ENCODE peak calls at places on chromosomes 12 and 14, in five cellular contexts. N, Q, R, G and T are unnamed samples.

GRCh38 chr12:128178971-128179370 is 88.0 kb upstream of the TMEM132C start:
- DNase-seq in N (no peak), Q (no peak), R (no peak), G (no peak), T (no peak)

GRCh38 chr12:116662612-116663144 is 75.2 kb downstream of the SPRING1 start:
- DNase-seq in N (no peak), Q (peak), R (peak), G (no peak), T (peak)

GRCh38 chr14:53670701-53671100 is 285.9 kb downstream of the BMP4 start:
- DNase-seq in N (no peak), Q (no peak), R (no peak), G (peak), T (peak)

GRCh38 chr12:64814432-64814831 is 10.0 kb upstream of the TBC1D30 start:
- DNase-seq in N (no peak), Q (no peak), R (no peak), G (no peak), T (no peak)

GRCh38 chr12:24875014-24875413 is 73.9 kb downstream of the BCAT1 start:
- DNase-seq in N (no peak), Q (no peak), R (no peak), G (no peak), T (no peak)

GRCh38 chr12:101823039-101823438 is 7.7 kb downstream of the GNPTAB start:
- DNase-seq in N (no peak), Q (no peak), R (no peak), G (no peak), T (no peak)

GRCh38 chr12:75489613-75490210 is 9.2 kb downstream of the GLIPR1 start:
- DNase-seq in N (peak), Q (no peak), R (no peak), G (no peak), T (peak)

GRCh38 chr12:29253916-29254625 is 105.0 kb downstream of the FAR2 start:
- DNase-seq in N (no peak), Q (no peak), R (no peak), G (no peak), T (no peak)

GRCh38 chr12:48819986-48820385 is 1.7 kb downstream of the CACNB3 start:
- DNase-seq in N (no peak), Q (no peak), R (no peak), G (no peak), T (no peak)

GRCh38 chr14:51430600-51430999 is 190.6 kb downstream of the TMX1 start:
- DNase-seq in N (no peak), Q (no peak), R (peak), G (no peak), T (peak)

GRCh38 chr12:88245905-88246304 is 103.8 kb downstream of the TMTC3 start:
- DNase-seq in N (no peak), Q (no peak), R (no peak), G (no peak), T (no peak)

GRCh38 chr12:96986883-96987523 is 79.9 kb downstream of the NEDD1 start:
- DNase-seq in N (peak), Q (peak), R (peak), G (no peak), T (no peak)

GRCh38 chr12:118166946-118167345 is 31.0 kb downstream of the PEBP1 start:
- DNase-seq in N (no peak), Q (no peak), R (no peak), G (no peak), T (no peak)

GRCh38 chr12:98903875-98904274 is 258.8 kb downstream of the APAF1 start:
- DNase-seq in N (no peak), Q (no peak), R (no peak), G (no peak), T (no peak)

GRCh38 chr12:85441740-85442139 is 161.7 kb downstream of the ALX1 start:
- DNase-seq in N (peak), Q (peak), R (peak), G (no peak), T (no peak)

GRCh38 chr12:5914387-5915149 is 30.5 kb downstream of the ANO2 start:
- DNase-seq in N (no peak), Q (no peak), R (no peak), G (no peak), T (no peak)

GRCh38 chr12:12823308-12823707 is 10.2 kb downstream of the DDX47 start:
- DNase-seq in N (peak), Q (no peak), R (no peak), G (no peak), T (peak)

GRCh38 chr12:52598966-52599365 is 2.3 kb downstream of the KRT72 start:
- DNase-seq in N (no peak), Q (no peak), R (no peak), G (no peak), T (no peak)

GRCh38 chr12:96886998-96887677 is 19.9 kb upstream of the NEDD1 start:
- DNase-seq in N (peak), Q (no peak), R (no peak), G (no peak), T (peak)

GRCh38 chr12:109722753-109723109 is 9.1 kb downstream of the FAM222A start:
- DNase-seq in N (no peak), Q (no peak), R (no peak), G (no peak), T (no peak)

GRCh38 chr12:116896525-116896924 is 14.2 kb upstream of the FBXW8 start:
- DNase-seq in N (no peak), Q (no peak), R (no peak), G (no peak), T (no peak)

GRCh38 chr12:4438834-4439596 is 6.6 kb downstream of the FGF6 start:
- DNase-seq in N (no peak), Q (no peak), R (no peak), G (no peak), T (no peak)

GRCh38 chr14:36585100-36585499 is 2.7 kb upstream of the NKX2-8 start:
- DNase-seq in N (no peak), Q (no peak), R (no peak), G (no peak), T (no peak)

GRCh38 chr14:92033433-92033832 is 6.4 kb downstream of the TRIP11 start:
- DNase-seq in N (no peak), Q (no peak), R (no peak), G (no peak), T (no peak)

GRCh38 chr12:76455582-76456345 is 103.8 kb downstream of the OSBPL8 start:
- DNase-seq in N (peak), Q (peak), R (peak), G (peak), T (peak)

GRCh38 chr14:35159742-35160409 is 37.5 kb downstream of the PRORP start:
- DNase-seq in N (peak), Q (no peak), R (no peak), G (peak), T (peak)

GRCh38 chr14:66701813-66702212 is 193.9 kb downstream of the GPHN start:
- DNase-seq in N (no peak), Q (no peak), R (no peak), G (no peak), T (no peak)

GRCh38 chr14:21056520-21057163 is 980 bp upstream of the RNASE8 start:
- DNase-seq in N (no peak), Q (no peak), R (no peak), G (no peak), T (no peak)

GRCh38 chr12:45050751-45051489 is at the start of gene DBX2:
- DNase-seq in N (no peak), Q (peak), R (peak), G (no peak), T (no peak)
- H3K9ac ChIP-seq in N (no peak), Q (no peak), R (no peak), G (no peak), T (no peak)

GRCh38 chr14:93926873-93927571 is at the start of gene FAM181A:
- DNase-seq in N (no peak), Q (no peak), R (peak), G (no peak), T (no peak)
- H3K27ac ChIP-seq in N (no peak), Q (no peak), R (no peak), G (no peak), T (no peak)

GRCh38 chr12:69241444-69242092 is 2.2 kb downstream of the CPSF6 start:
- DNase-seq in N (peak), Q (no peak), R (no peak), G (no peak), T (no peak)
- H3K9ac ChIP-seq in N (peak), Q (peak), R (peak), G (peak), T (peak)

DNA sequence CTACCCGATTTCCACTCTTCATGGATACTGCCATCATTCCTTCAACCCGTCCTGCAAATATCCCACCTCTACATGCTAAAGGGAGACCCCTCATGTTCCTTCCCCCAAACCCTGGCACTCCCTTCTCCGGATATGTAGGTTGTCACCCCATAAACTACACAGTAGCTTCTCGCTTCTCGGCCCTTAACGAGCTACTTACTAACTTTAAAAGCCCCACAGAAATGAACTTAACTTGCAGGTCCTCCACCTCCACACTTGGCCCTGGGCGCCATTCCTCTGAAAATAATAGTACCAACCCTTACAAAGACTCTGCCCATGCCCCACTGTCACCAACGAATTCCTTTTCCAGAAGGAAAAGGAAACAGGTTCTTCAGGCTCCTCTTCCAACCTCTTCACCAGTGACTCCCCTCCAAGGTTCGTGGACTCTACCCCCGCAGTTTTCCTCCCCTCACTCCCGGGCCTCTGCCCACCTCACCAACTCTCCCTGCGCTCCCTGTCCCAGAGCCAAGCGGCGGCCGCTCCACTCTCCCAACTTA is 1.2 kb downstream of the SPPL3 start:
- DNase-seq in N (peak), Q (no peak), R (no peak), G (no peak), T (no peak)
- H3K27ac ChIP-seq in N (no peak), Q (no peak), R (no peak), G (peak), T (no peak)

DNA sequence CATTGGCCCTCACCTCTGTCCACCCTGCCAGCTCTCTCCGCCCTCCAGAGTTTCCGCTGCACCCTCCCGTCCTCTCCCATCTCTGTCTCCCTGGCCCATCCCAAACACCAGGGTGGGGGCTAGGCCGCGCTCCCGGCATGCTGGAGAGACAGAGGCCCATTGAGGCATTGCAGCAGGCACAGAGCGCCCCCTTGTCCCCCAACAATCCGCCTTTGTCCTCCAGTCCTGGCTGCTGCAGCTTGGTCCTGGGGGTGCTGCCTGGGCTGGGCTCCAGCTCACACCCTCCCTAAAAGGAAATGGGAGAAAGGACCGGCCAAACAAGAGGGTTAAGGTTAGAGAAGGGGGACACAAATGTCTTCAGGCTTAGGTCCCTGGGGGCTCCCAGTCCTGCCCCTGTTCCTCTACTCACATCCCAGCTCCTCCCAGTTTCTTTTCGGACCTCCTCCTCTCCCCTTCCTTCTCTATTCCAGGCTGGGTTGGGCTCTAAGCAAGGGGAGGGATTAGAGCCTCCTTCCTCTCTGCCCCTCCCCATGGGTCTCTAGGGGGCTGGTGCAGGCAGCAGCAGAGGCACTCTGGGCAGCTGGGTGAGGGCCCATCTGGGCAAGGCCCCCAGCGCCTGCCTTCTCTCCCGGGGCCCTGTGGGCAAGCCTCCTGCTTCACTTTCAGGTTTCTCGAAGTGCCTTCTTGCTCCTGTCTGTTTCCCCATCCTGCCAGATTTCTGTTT is at the start of gene CMTM5:
- DNase-seq in N (no peak), Q (no peak), R (peak), G (no peak), T (no peak)
- H3K9ac ChIP-seq in N (no peak), Q (no peak), R (no peak), G (no peak), T (no peak)

DNA sequence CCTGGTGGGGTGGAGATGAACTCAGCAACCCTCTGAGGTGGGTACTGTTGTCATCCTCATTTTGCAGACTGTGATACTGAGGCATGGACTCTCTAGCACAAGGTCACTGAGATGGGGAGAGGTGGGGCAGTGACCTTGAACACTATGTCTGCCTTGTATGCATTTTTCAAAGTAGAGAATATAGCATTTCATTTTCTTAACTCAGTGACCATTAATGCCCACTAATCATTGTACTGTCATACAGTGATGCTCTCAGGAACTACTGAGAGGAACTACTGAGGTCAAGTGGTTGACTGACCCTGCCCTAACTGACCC is 2.1 kb downstream of the L3HYPDH start:
- DNase-seq in N (no peak), Q (no peak), R (no peak), G (no peak), T (no peak)
- H3K27ac ChIP-seq in N (peak), Q (peak), R (no peak), G (peak), T (peak)